ENCODE peak calls at places on chromosome 17, in ten cellular contexts. T is HS-27A; U is left lung; V is astrocyte of the spinal cord; L is hippocampal formation; D is stimulated activated effector memory CD8-positive, alpha-beta T cell treated with anti-CD3 and anti-CD28 coated beads, Interleukin-12 subunit alpha, Interleukin-12 subunit beta, amount 100 ng/mL, for 72 hours; S is cardiac septum; W is NCI-H1417 treated with DMSO at 0.1 percent for 48 hours; H is uterus; E is caudate nucleus. I is an unnamed sample.

GRCh38 chr17:57548421-57549385 is 196.4 kb downstream of the CCDC182 start:
- DNase-seq in T (no peak), U (no peak), V (peak), L (no peak), D (no peak), S (no peak), W (no peak), H (peak), E (no peak), I (no peak)

GRCh38 chr17:8015236-8015956 is 13.0 kb downstream of the GUCY2D start:
- DNase-seq in T (no peak), U (no peak), V (no peak), L (no peak), D (no peak), S (no peak), W (no peak), H (no peak), E (no peak), I (no peak)

GRCh38 chr17:17126131-17127110 is 79.7 kb downstream of the PLD6 start:
- DNase-seq in T (no peak), U (peak), V (no peak), L (no peak), D (no peak), S (no peak), W (no peak), H (no peak), E (peak), I (peak)

GRCh38 chr17:2955931-2956582 is 107.3 kb downstream of the OR1D5 start:
- DNase-seq in T (no peak), U (no peak), V (no peak), L (no peak), D (no peak), S (no peak), W (no peak), H (no peak), E (no peak), I (no peak)

GRCh38 chr17:35028531-35029262 is 34.8 kb downstream of the RFFL start:
- DNase-seq in T (no peak), U (no peak), V (no peak), L (no peak), D (no peak), S (no peak), W (no peak), H (no peak), E (no peak), I (no peak)

GRCh38 chr17:75406222-75406615 is 741 bp upstream of the GRB2 start:
- DNase-seq in T (no peak), U (no peak), V (no peak), L (peak), D (no peak), S (no peak), W (no peak), H (no peak), E (peak), I (no peak)

GRCh38 chr17:40415390-40415789 is 2.3 kb downstream of the TOP2A start:
- DNase-seq in T (no peak), U (no peak), V (peak), L (peak), D (no peak), S (no peak), W (peak), H (no peak), E (no peak), I (no peak)

GRCh38 chr17:77604301-77605031 is 354.0 kb upstream of the TNRC6C start:
- DNase-seq in T (no peak), U (no peak), V (no peak), L (no peak), D (no peak), S (no peak), W (no peak), H (no peak), E (no peak), I (no peak)

GRCh38 chr17:30092886-30093285 is 23.7 kb upstream of the NSRP1 start:
- DNase-seq in T (no peak), U (no peak), V (no peak), L (no peak), D (no peak), S (no peak), W (no peak), H (no peak), E (no peak), I (no peak)

GRCh38 chr17:77836557-77837041 is 121.9 kb upstream of the TNRC6C start:
- DNase-seq in T (no peak), U (no peak), V (peak), L (no peak), D (no peak), S (no peak), W (no peak), H (no peak), E (no peak), I (no peak)

GRCh38 chr17:81020767-81021497 is 14.0 kb upstream of the BAIAP2 start:
- DNase-seq in T (no peak), U (peak), V (peak), L (no peak), D (no peak), S (peak), W (no peak), H (peak), E (peak), I (no peak)

GRCh38 chr17:21228111-21228510 is 14.2 kb upstream of the TMEM11 start:
- DNase-seq in T (no peak), U (no peak), V (no peak), L (no peak), D (no peak), S (no peak), W (no peak), H (no peak), E (no peak), I (no peak)

GRCh38 chr17:19494961-19495806 is 38.5 kb upstream of the SLC47A1 start:
- DNase-seq in T (no peak), U (no peak), V (no peak), L (no peak), D (no peak), S (no peak), W (no peak), H (no peak), E (no peak), I (peak)

GRCh38 chr17:68184141-68184571 is 63.7 kb upstream of the AMZ2 start:
- DNase-seq in T (no peak), U (no peak), V (peak), L (no peak), D (no peak), S (no peak), W (no peak), H (no peak), E (no peak), I (no peak)

GRCh38 chr17:57940653-57941329 is 14.4 kb downstream of the CUEDC1 start:
- DNase-seq in T (no peak), U (no peak), V (no peak), L (peak), D (no peak), S (no peak), W (no peak), H (peak), E (peak), I (no peak)

GRCh38 chr17:40909755-40910154 is 24.7 kb upstream of the KRT20 start:
- DNase-seq in T (no peak), U (no peak), V (peak), L (no peak), D (no peak), S (no peak), W (no peak), H (peak), E (no peak), I (no peak)

GRCh38 chr17:7435676-7436555 is 681 bp downstream of the TMEM102 start:
- DNase-seq in T (no peak), U (peak), V (no peak), L (no peak), D (peak), S (no peak), W (no peak), H (no peak), E (no peak), I (no peak)

GRCh38 chr17:7184091-7184488 is 4.9 kb upstream of the ASGR1 start:
- DNase-seq in T (no peak), U (no peak), V (no peak), L (no peak), D (no peak), S (no peak), W (no peak), H (no peak), E (no peak), I (peak)

GRCh38 chr17:44828919-44829557 is 1.0 kb downstream of the GJC1 start:
- DNase-seq in T (no peak), U (no peak), V (peak), L (no peak), D (no peak), S (no peak), W (no peak), H (no peak), E (no peak), I (no peak)

GRCh38 chr17:42895185-42895555 is 5.4 kb upstream of the G6PC1 start:
- DNase-seq in T (peak), U (no peak), V (peak), L (no peak), D (no peak), S (no peak), W (no peak), H (peak), E (no peak), I (no peak)

GRCh38 chr17:19726615-19727376 is 10.4 kb upstream of the SLC47A2 start:
- DNase-seq in T (no peak), U (no peak), V (no peak), L (no peak), D (no peak), S (no peak), W (no peak), H (no peak), E (peak), I (no peak)

GRCh38 chr17:289409-289808 is 63.2 kb downstream of the RPH3AL start:
- DNase-seq in T (no peak), U (peak), V (no peak), L (no peak), D (no peak), S (peak), W (no peak), H (no peak), E (no peak), I (peak)

GRCh38 chr17:28180449-28180848 is 138.0 kb downstream of the NLK start:
- DNase-seq in T (no peak), U (no peak), V (peak), L (no peak), D (no peak), S (no peak), W (no peak), H (no peak), E (no peak), I (no peak)

GRCh38 chr17:42378597-42379594 is 9.3 kb downstream of the STAT3 start:
- DNase-seq in T (no peak), U (no peak), V (peak), L (peak), D (no peak), S (no peak), W (no peak), H (no peak), E (no peak), I (no peak)

GRCh38 chr17:144936-145670 is 7.7 kb downstream of the SCGB1C2 start:
- DNase-seq in T (no peak), U (no peak), V (no peak), L (no peak), D (peak), S (peak), W (no peak), H (peak), E (no peak), I (peak)

GRCh38 chr17:45108595-45109521 is 23.5 kb downstream of the PLCD3 start:
- DNase-seq in T (no peak), U (no peak), V (no peak), L (no peak), D (no peak), S (no peak), W (no peak), H (no peak), E (no peak), I (no peak)

GRCh38 chr17:59851431-59852375 is 41.0 kb downstream of the TUBD1 start:
- DNase-seq in T (no peak), U (no peak), V (peak), L (no peak), D (no peak), S (no peak), W (no peak), H (peak), E (no peak), I (no peak)